ENCODE peak calls at places on chromosomes 16 and 17, in seven cellular contexts. One of them, this sample, is unnamed. For H3K9me3, the result is how much of the 10 kb centered on the place peaks cover.

GRCh38 chr17:81097134-81097942 is 62.4 kb downstream of the BAIAP2 start:
- DNase-seq in lung: peak
- DNase-seq in IMR-90: peak
- DNase-seq in cardiac muscle cell: peak
- DNase-seq in aorta: peak
- DNase-seq in adrenal gland: peak
- DNase-seq in fibroblast of lung: peak
- DNase-seq in this sample: peak

GRCh38 chr16:66476328-66477027 is 49.4 kb downstream of the BEAN1 start:
- DNase-seq in lung: no peak
- DNase-seq in IMR-90: no peak
- DNase-seq in cardiac muscle cell: no peak
- DNase-seq in aorta: peak
- DNase-seq in adrenal gland: no peak
- DNase-seq in fibroblast of lung: no peak
- DNase-seq in this sample: peak

GRCh38 chr17:1491406-1492248 is 859 bp downstream of the MYO1C start:
- DNase-seq in lung: peak
- DNase-seq in IMR-90: no peak
- DNase-seq in cardiac muscle cell: peak
- DNase-seq in aorta: peak
- DNase-seq in adrenal gland: peak
- DNase-seq in fibroblast of lung: peak
- DNase-seq in this sample: peak

GRCh38 chr17:40190197-40191021 is 13.1 kb downstream of the RAPGEFL1 start:
- DNase-seq in lung: no peak
- DNase-seq in IMR-90: no peak
- DNase-seq in cardiac muscle cell: peak
- DNase-seq in aorta: no peak
- DNase-seq in adrenal gland: no peak
- DNase-seq in fibroblast of lung: no peak
- DNase-seq in this sample: peak

GRCh38 chr17:11948791-11949190 is 48.5 kb downstream of the ZNF18 start:
- DNase-seq in lung: peak
- DNase-seq in IMR-90: peak
- DNase-seq in cardiac muscle cell: no peak
- DNase-seq in aorta: no peak
- DNase-seq in adrenal gland: peak
- DNase-seq in fibroblast of lung: peak
- DNase-seq in this sample: no peak

GRCh38 chr17:39739020-39739884 is 1.5 kb downstream of the GRB7 start:
- DNase-seq in lung: peak
- DNase-seq in IMR-90: no peak
- DNase-seq in cardiac muscle cell: peak
- DNase-seq in aorta: no peak
- DNase-seq in adrenal gland: peak
- DNase-seq in fibroblast of lung: no peak
- DNase-seq in this sample: no peak

GRCh38 chr17:46782250-46782953 is 36.1 kb downstream of the WNT3 start:
- DNase-seq in lung: peak
- DNase-seq in IMR-90: no peak
- DNase-seq in cardiac muscle cell: peak
- DNase-seq in aorta: no peak
- DNase-seq in adrenal gland: peak
- DNase-seq in fibroblast of lung: no peak
- DNase-seq in this sample: peak

GRCh38 chr16:87541882-87542234 is 49.0 kb upstream of the ZCCHC14 start:
- DNase-seq in lung: no peak
- DNase-seq in IMR-90: no peak
- DNase-seq in cardiac muscle cell: no peak
- DNase-seq in aorta: peak
- DNase-seq in adrenal gland: no peak
- DNase-seq in fibroblast of lung: no peak
- DNase-seq in this sample: no peak

GRCh38 chr17:2904135-2904534 is 107.9 kb downstream of the RAP1GAP2 start:
- DNase-seq in lung: no peak
- DNase-seq in IMR-90: peak
- DNase-seq in cardiac muscle cell: no peak
- DNase-seq in aorta: no peak
- DNase-seq in adrenal gland: no peak
- DNase-seq in fibroblast of lung: no peak
- DNase-seq in this sample: peak

GRCh38 chr17:263271-263670 is 81.8 kb upstream of the DOC2B start:
- DNase-seq in lung: no peak
- DNase-seq in IMR-90: no peak
- DNase-seq in cardiac muscle cell: no peak
- DNase-seq in aorta: no peak
- DNase-seq in adrenal gland: no peak
- DNase-seq in fibroblast of lung: no peak
- DNase-seq in this sample: peak

GRCh38 chr17:52477824-52478614 is 319.5 kb upstream of the CA10 start:
- DNase-seq in lung: no peak
- DNase-seq in IMR-90: no peak
- DNase-seq in cardiac muscle cell: no peak
- DNase-seq in aorta: no peak
- DNase-seq in adrenal gland: no peak
- DNase-seq in fibroblast of lung: no peak
- DNase-seq in this sample: no peak
- H3K9me3 ChIP-seq in lung: under half
- H3K9me3 ChIP-seq in IMR-90: under half
- H3K9me3 ChIP-seq in cardiac muscle cell: under half
- H3K9me3 ChIP-seq in aorta: under half
- H3K9me3 ChIP-seq in adrenal gland: under half
- H3K9me3 ChIP-seq in fibroblast of lung: under half
- H3K9me3 ChIP-seq in this sample: under half

GRCh38 chr16:89179148-89179484 is 7.6 kb downstream of the CDH15 start:
- DNase-seq in lung: no peak
- DNase-seq in IMR-90: no peak
- DNase-seq in cardiac muscle cell: no peak
- DNase-seq in aorta: no peak
- DNase-seq in adrenal gland: no peak
- DNase-seq in fibroblast of lung: no peak
- DNase-seq in this sample: no peak

GRCh38 chr16:89176717-89177116 is 5.2 kb downstream of the CDH15 start:
- DNase-seq in lung: no peak
- DNase-seq in IMR-90: no peak
- DNase-seq in cardiac muscle cell: no peak
- DNase-seq in aorta: no peak
- DNase-seq in adrenal gland: no peak
- DNase-seq in fibroblast of lung: no peak
- DNase-seq in this sample: no peak

GRCh38 chr16:89177501-89177900 is 6.0 kb downstream of the CDH15 start:
- DNase-seq in lung: no peak
- DNase-seq in IMR-90: no peak
- DNase-seq in cardiac muscle cell: no peak
- DNase-seq in aorta: no peak
- DNase-seq in adrenal gland: no peak
- DNase-seq in fibroblast of lung: no peak
- DNase-seq in this sample: no peak

GRCh38 chr16:89178453-89179147 is 7.1 kb downstream of the CDH15 start:
- DNase-seq in lung: no peak
- DNase-seq in IMR-90: no peak
- DNase-seq in cardiac muscle cell: no peak
- DNase-seq in aorta: no peak
- DNase-seq in adrenal gland: no peak
- DNase-seq in fibroblast of lung: no peak
- DNase-seq in this sample: no peak

DNA sequence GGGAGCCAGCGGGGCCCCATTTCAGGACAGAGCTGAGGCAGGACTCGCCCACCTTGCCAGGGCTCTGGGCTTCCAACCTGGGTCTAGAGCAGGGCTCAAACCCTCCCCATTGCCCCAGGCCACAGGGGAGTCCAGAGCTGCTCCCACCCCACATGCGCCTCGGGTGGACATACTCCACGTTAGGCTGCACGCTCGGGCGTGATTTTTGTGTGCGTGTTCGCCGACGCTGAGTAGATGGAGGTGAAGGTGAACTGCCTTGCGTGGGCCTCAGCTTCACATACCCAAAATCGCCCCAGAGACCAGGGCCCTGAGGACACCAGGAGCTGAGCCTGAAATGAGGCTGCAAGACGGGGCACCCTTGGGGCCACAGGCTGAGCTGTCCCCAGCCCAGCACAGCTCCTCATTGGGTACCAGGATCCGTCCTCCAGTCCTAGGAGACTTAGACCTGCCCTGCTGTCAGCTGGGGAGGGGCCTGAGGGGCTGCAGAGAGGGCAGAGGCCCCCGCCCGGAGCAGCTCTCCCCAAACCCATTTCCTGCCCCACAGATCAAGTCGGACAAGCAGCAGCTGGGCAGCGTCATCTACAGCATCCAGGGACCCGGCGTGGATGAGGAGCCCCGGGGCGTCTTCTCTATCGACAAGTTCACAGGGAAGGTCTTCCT is 8.2 kb downstream of the CDH15 start:
- DNase-seq in lung: no peak
- DNase-seq in IMR-90: no peak
- DNase-seq in cardiac muscle cell: no peak
- DNase-seq in aorta: no peak
- DNase-seq in adrenal gland: no peak
- DNase-seq in fibroblast of lung: no peak
- DNase-seq in this sample: no peak
- H3K27ac ChIP-seq in lung: no peak
- H3K27ac ChIP-seq in IMR-90: no peak
- H3K27ac ChIP-seq in cardiac muscle cell: no peak
- H3K27ac ChIP-seq in aorta: no peak
- H3K27ac ChIP-seq in adrenal gland: no peak
- H3K27ac ChIP-seq in fibroblast of lung: no peak
- H3K27ac ChIP-seq in this sample: no peak

GRCh38 chr16:35745821-35746248 is 2286.4 kb downstream of the TP53TG3F start:
- DNase-seq in lung: no peak
- DNase-seq in IMR-90: no peak
- DNase-seq in cardiac muscle cell: no peak
- DNase-seq in aorta: no peak
- DNase-seq in adrenal gland: no peak
- DNase-seq in fibroblast of lung: no peak
- DNase-seq in this sample: no peak
- H3K9me3 ChIP-seq in lung: under half
- H3K9me3 ChIP-seq in IMR-90: under half
- H3K9me3 ChIP-seq in cardiac muscle cell: under half
- H3K9me3 ChIP-seq in aorta: under half
- H3K9me3 ChIP-seq in adrenal gland: under half
- H3K9me3 ChIP-seq in fibroblast of lung: under half
- H3K9me3 ChIP-seq in this sample: under half

GRCh38 chr17:45225964-45226530 is 4.4 kb downstream of the FMNL1 start:
- DNase-seq in lung: peak
- DNase-seq in IMR-90: no peak
- DNase-seq in cardiac muscle cell: no peak
- DNase-seq in aorta: peak
- DNase-seq in adrenal gland: peak
- DNase-seq in fibroblast of lung: no peak
- DNase-seq in this sample: no peak

GRCh38 chr17:45224671-45225050 is 3.0 kb downstream of the FMNL1 start:
- DNase-seq in lung: no peak
- DNase-seq in IMR-90: no peak
- DNase-seq in cardiac muscle cell: no peak
- DNase-seq in aorta: no peak
- DNase-seq in adrenal gland: no peak
- DNase-seq in fibroblast of lung: no peak
- DNase-seq in this sample: no peak

GRCh38 chr17:45226620-45227019 is 4.9 kb downstream of the FMNL1 start:
- DNase-seq in lung: no peak
- DNase-seq in IMR-90: no peak
- DNase-seq in cardiac muscle cell: no peak
- DNase-seq in aorta: no peak
- DNase-seq in adrenal gland: no peak
- DNase-seq in fibroblast of lung: no peak
- DNase-seq in this sample: no peak

GRCh38 chr17:45223541-45224528 is 2.1 kb downstream of the FMNL1 start:
- DNase-seq in lung: no peak
- DNase-seq in IMR-90: no peak
- DNase-seq in cardiac muscle cell: no peak
- DNase-seq in aorta: no peak
- DNase-seq in adrenal gland: no peak
- DNase-seq in fibroblast of lung: no peak
- DNase-seq in this sample: no peak

GRCh38 chr17:45225051-45225700 is 3.5 kb downstream of the FMNL1 start:
- DNase-seq in lung: no peak
- DNase-seq in IMR-90: no peak
- DNase-seq in cardiac muscle cell: no peak
- DNase-seq in aorta: no peak
- DNase-seq in adrenal gland: no peak
- DNase-seq in fibroblast of lung: no peak
- DNase-seq in this sample: no peak
- H3K27ac ChIP-seq in lung: peak
- H3K27ac ChIP-seq in IMR-90: no peak
- H3K27ac ChIP-seq in cardiac muscle cell: no peak
- H3K27ac ChIP-seq in aorta: no peak
- H3K27ac ChIP-seq in adrenal gland: peak
- H3K27ac ChIP-seq in fibroblast of lung: no peak
- H3K27ac ChIP-seq in this sample: no peak

DNA sequence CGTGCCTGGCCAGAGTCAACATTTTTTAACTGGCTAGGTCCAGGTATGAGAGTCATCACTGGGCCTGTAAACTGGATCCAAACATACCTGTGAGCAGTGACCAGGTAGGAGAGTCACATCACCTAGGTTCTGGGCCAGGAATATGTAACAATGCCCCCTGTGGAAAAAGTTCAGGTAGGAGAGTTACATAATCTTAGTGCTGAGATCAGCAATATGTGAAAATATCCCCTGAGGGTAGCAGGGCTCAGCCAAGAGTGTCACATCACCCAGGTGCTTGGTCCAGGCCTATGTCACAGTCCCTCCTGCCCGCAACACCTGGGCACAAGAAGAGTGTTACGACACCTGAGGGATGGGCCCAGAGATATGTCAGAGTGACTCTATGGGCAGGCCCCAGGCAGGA is 2104.7 kb downstream of the TP53TG3F start:
- DNase-seq in lung: no peak
- DNase-seq in IMR-90: no peak
- DNase-seq in cardiac muscle cell: no peak
- DNase-seq in aorta: no peak
- DNase-seq in adrenal gland: no peak
- DNase-seq in fibroblast of lung: no peak
- DNase-seq in this sample: no peak
- H3K9me3 ChIP-seq in lung: under half
- H3K9me3 ChIP-seq in IMR-90: under half
- H3K9me3 ChIP-seq in cardiac muscle cell: under half
- H3K9me3 ChIP-seq in aorta: under half
- H3K9me3 ChIP-seq in adrenal gland: under half
- H3K9me3 ChIP-seq in fibroblast of lung: under half
- H3K9me3 ChIP-seq in this sample: under half

GRCh38 chr16:30510392-30510938 is 15.9 kb downstream of the ZNF768 start:
- DNase-seq in lung: no peak
- DNase-seq in IMR-90: no peak
- DNase-seq in cardiac muscle cell: no peak
- DNase-seq in aorta: no peak
- DNase-seq in adrenal gland: no peak
- DNase-seq in fibroblast of lung: no peak
- DNase-seq in this sample: no peak

GRCh38 chr16:30509081-30509480 is 17.3 kb downstream of the ZNF768 start:
- DNase-seq in lung: no peak
- DNase-seq in IMR-90: no peak
- DNase-seq in cardiac muscle cell: no peak
- DNase-seq in aorta: no peak
- DNase-seq in adrenal gland: no peak
- DNase-seq in fibroblast of lung: no peak
- DNase-seq in this sample: no peak

GRCh38 chr16:30515275-30515674 is 11.1 kb downstream of the ZNF768 start:
- DNase-seq in lung: no peak
- DNase-seq in IMR-90: no peak
- DNase-seq in cardiac muscle cell: no peak
- DNase-seq in aorta: no peak
- DNase-seq in adrenal gland: no peak
- DNase-seq in fibroblast of lung: no peak
- DNase-seq in this sample: no peak

GRCh38 chr16:30511509-30511908 is 14.9 kb downstream of the ZNF768 start:
- DNase-seq in lung: no peak
- DNase-seq in IMR-90: no peak
- DNase-seq in cardiac muscle cell: no peak
- DNase-seq in aorta: no peak
- DNase-seq in adrenal gland: no peak
- DNase-seq in fibroblast of lung: no peak
- DNase-seq in this sample: no peak
- H3K27ac ChIP-seq in lung: no peak
- H3K27ac ChIP-seq in IMR-90: no peak
- H3K27ac ChIP-seq in cardiac muscle cell: no peak
- H3K27ac ChIP-seq in aorta: no peak
- H3K27ac ChIP-seq in adrenal gland: no peak
- H3K27ac ChIP-seq in fibroblast of lung: no peak
- H3K27ac ChIP-seq in this sample: no peak